ENCODE peak calls at places on chromosomes 5 and 9, in seven cellular contexts. N is endothelial cell; A is left ventricle myocardium superior; Z is NCI-H774; U is T47D; O is H4; M is activated CD4-positive, alpha-beta T cell treated with anti-CD3 and anti-CD28 coated beads for 36 hours. J is an unnamed sample.

GRCh38 chr5:138138949-138139775 is at the start of gene NME5:
- DNase-seq in U (peak; percentile 79), Z (peak; percentile 73), O (peak; percentile 68), A (peak; percentile 76), N (peak; percentile 62), M (peak; percentile 30), J (peak; percentile 38)

GRCh38 chr9:96425500-96426169 is 7.5 kb upstream of the ZNF367 start:
- DNase-seq in M (no peak), O (no peak), U (no peak), A (no peak), Z (no peak), N (no peak), J (no peak)

GRCh38 chr5:143433680-143434079 is 30.2 kb upstream of the NR3C1 start:
- DNase-seq in Z (no peak), M (peak; percentile 25), O (no peak), A (no peak), N (no peak), U (no peak), J (no peak)

GRCh38 chr5:109105631-109106267 is 304.0 kb downstream of the PJA2 start:
- DNase-seq in A (no peak), M (no peak), O (peak; percentile 49), U (no peak), N (no peak), Z (no peak), J (no peak)

GRCh38 chr9:79756414-79756813 is 184.6 kb downstream of the TLE4 start:
- DNase-seq in A (no peak), Z (no peak), M (no peak), O (no peak), U (no peak), N (no peak), J (no peak)

GRCh38 chr9:70510157-70510770 is 95.8 kb upstream of the KLF9 start:
- DNase-seq in A (peak; percentile 63), Z (no peak), M (peak; percentile 76), N (peak; percentile 22), U (peak; percentile 46), O (no peak), J (peak; percentile 4)

GRCh38 chr5:180139731-180140626 is 68.4 kb upstream of the RNF130 start:
- DNase-seq in Z (no peak), M (no peak), N (no peak), A (no peak), U (no peak), O (no peak), J (no peak)

GRCh38 chr9:99173570-99174504 is 47.9 kb downstream of the ALG2 start:
- DNase-seq in M (no peak), A (no peak), Z (peak; percentile 59), U (no peak), O (no peak), N (no peak), J (no peak)

GRCh38 chr5:66558562-66558961 is 37.6 kb upstream of the MAST4 start:
- DNase-seq in Z (no peak), M (peak; percentile 37), N (no peak), A (no peak), O (no peak), U (no peak), J (no peak)

GRCh38 chr9:107684224-107684623 is 194.7 kb upstream of the KLF4 start:
- DNase-seq in O (no peak), N (no peak), A (no peak), M (no peak), Z (no peak), U (no peak), J (no peak)

GRCh38 chr5:133818031-133818431 is 150.4 kb downstream of the C5orf15 start:
- DNase-seq in A (peak; percentile 57), U (no peak), Z (no peak), O (peak; percentile 56), N (no peak), M (no peak), J (no peak)

GRCh38 chr9:80197661-80198060 is 625.9 kb downstream of the TLE4 start:
- DNase-seq in U (no peak), N (no peak), O (no peak), M (no peak), Z (no peak), A (no peak), J (no peak)

GRCh38 chr5:95927927-95928723 is 33.5 kb downstream of the ELL2 start:
- DNase-seq in O (no peak), U (no peak), A (no peak), N (no peak), M (no peak), Z (no peak), J (no peak)

GRCh38 chr5:138961711-138962110 is 86.6 kb upstream of the LRRTM2 start:
- DNase-seq in O (no peak), A (no peak), Z (no peak), M (no peak), N (no peak), U (no peak), J (no peak)

GRCh38 chr9:133351908-133352634 is 4.1 kb downstream of the RPL7A start:
- DNase-seq in M (peak; percentile 73), N (peak; percentile 56), O (peak; percentile 66), A (no peak), U (peak; percentile 78), Z (no peak), J (peak; percentile 21)

GRCh38 chr5:117813850-117814249 is 1174.5 kb downstream of the DTWD2 start:
- DNase-seq in M (no peak), O (no peak), U (no peak), A (no peak), Z (no peak), N (no peak), J (no peak)